ENCODE peak calls at places on chromosomes 13 and 19, in six cellular contexts. Y is suprapubic skin, W is stomach, U is AG09309, K is OCI-LY7, L is kidney. S is an unnamed sample.
A peak's percentile ranks its signal among the peaks of the same experiment; 100 is the strongest.

GRCh38 chr13:75600371-75600770 is 35.8 kb upstream of the LMO7 start:
- DNase-seq in Y (no peak), W (no peak), U (no peak), K (no peak), L (no peak), S (no peak)

GRCh38 chr13:97267418-97268059 is 45.4 kb downstream of the MBNL2 start:
- DNase-seq in Y (no peak), W (no peak), U (no peak), K (no peak), L (no peak), S (no peak)

GRCh38 chr19:2648528-2648937 is 54.0 kb downstream of the GNG7 start:
- DNase-seq in Y (no peak), W (peak; percentile 83), U (peak; percentile 34), K (peak; percentile 84), L (peak; percentile 84), S (peak; percentile 32)

GRCh38 chr13:41613984-41614581 is 156.7 kb downstream of the RGCC start:
- DNase-seq in Y (no peak), W (no peak), U (peak; percentile 90), K (no peak), L (peak; percentile 55), S (peak; percentile 92)

GRCh38 chr19:16216744-16217670 is 19.3 kb downstream of the AP1M1 start:
- DNase-seq in Y (no peak), W (no peak), U (no peak), K (no peak), L (peak; percentile 52), S (no peak)

GRCh38 chr13:40130871-40131636 is 475.6 kb downstream of the COG6 start:
- DNase-seq in Y (no peak), W (no peak), U (no peak), K (no peak), L (no peak), S (no peak)

GRCh38 chr13:91946498-91947070 is 548.2 kb downstream of the GPC5 start:
- DNase-seq in Y (no peak), W (no peak), U (no peak), K (peak; percentile 64), L (no peak), S (peak; percentile 3)

GRCh38 chr13:61414686-61415664 is 674 bp downstream of the PCDH20 start:
- DNase-seq in Y (no peak), W (peak; percentile 65), U (no peak), K (no peak), L (peak; percentile 79), S (peak; percentile 13)

GRCh38 chr13:98447881-98448641 is 128.8 kb downstream of the STK24 start:
- DNase-seq in Y (no peak), W (no peak), U (no peak), K (peak; percentile 70), L (peak; percentile 69), S (no peak)

GRCh38 chr13:94419304-94419943 is 60.1 kb downstream of the DCT start:
- DNase-seq in Y (no peak), W (no peak), U (no peak), K (no peak), L (no peak), S (no peak)

GRCh38 chr19:58577581-58578429 is 4.7 kb upstream of the MZF1 start:
- DNase-seq in Y (peak; percentile 52), W (no peak), U (no peak), K (no peak), L (peak; percentile 51), S (no peak)

GRCh38 chr19:30968210-30968609 is 381.0 kb downstream of the TSHZ3 start:
- DNase-seq in Y (no peak), W (no peak), U (peak; percentile 1), K (no peak), L (no peak), S (no peak)

GRCh38 chr19:50646074-50646807 is 3.0 kb upstream of the C19orf81 start:
- DNase-seq in Y (no peak), W (no peak), U (peak; percentile 16), K (no peak), L (no peak), S (no peak)

GRCh38 chr19:1267441-1268391 is 1.4 kb upstream of the CIRBP start:
- DNase-seq in Y (no peak), W (no peak), U (no peak), K (peak; percentile 27), L (peak; percentile 89), S (no peak)

GRCh38 chr13:26325876-26326275 is 71.9 kb downstream of the CDK8 start:
- DNase-seq in Y (no peak), W (no peak), U (no peak), K (no peak), L (no peak), S (no peak)

GRCh38 chr19:52028027-52028779 is at the start of gene ZNF614:
- DNase-seq in Y (peak; percentile 89), W (peak; percentile 87), U (peak; percentile 52), K (peak; percentile 86), L (peak; percentile 95), S (peak; percentile 72)

GRCh38 chr19:14363203-14364097 is 17.8 kb upstream of the ADGRE5 start:
- DNase-seq in Y (no peak), W (peak; percentile 50), U (no peak), K (no peak), L (peak; percentile 94), S (no peak)

GRCh38 chr13:26867451-26868067 is 107.0 kb upstream of the GPR12 start:
- DNase-seq in Y (no peak), W (no peak), U (no peak), K (peak; percentile 13), L (no peak), S (peak; percentile 6)

GRCh38 chr13:103349664-103350063 is 283.4 kb upstream of the SLC10A2 start:
- DNase-seq in Y (no peak), W (no peak), U (no peak), K (no peak), L (no peak), S (no peak)

GRCh38 chr19:21322528-21322927 is 6.7 kb downstream of the ZNF708 start:
- DNase-seq in Y (no peak), W (no peak), U (no peak), K (no peak), L (no peak), S (no peak)

GRCh38 chr19:53195265-53195879 is 2.2 kb upstream of the ZNF665 start:
- DNase-seq in Y (no peak), W (peak; percentile 86), U (peak; percentile 58), K (peak; percentile 87), L (no peak), S (peak; percentile 62)

DNA sequence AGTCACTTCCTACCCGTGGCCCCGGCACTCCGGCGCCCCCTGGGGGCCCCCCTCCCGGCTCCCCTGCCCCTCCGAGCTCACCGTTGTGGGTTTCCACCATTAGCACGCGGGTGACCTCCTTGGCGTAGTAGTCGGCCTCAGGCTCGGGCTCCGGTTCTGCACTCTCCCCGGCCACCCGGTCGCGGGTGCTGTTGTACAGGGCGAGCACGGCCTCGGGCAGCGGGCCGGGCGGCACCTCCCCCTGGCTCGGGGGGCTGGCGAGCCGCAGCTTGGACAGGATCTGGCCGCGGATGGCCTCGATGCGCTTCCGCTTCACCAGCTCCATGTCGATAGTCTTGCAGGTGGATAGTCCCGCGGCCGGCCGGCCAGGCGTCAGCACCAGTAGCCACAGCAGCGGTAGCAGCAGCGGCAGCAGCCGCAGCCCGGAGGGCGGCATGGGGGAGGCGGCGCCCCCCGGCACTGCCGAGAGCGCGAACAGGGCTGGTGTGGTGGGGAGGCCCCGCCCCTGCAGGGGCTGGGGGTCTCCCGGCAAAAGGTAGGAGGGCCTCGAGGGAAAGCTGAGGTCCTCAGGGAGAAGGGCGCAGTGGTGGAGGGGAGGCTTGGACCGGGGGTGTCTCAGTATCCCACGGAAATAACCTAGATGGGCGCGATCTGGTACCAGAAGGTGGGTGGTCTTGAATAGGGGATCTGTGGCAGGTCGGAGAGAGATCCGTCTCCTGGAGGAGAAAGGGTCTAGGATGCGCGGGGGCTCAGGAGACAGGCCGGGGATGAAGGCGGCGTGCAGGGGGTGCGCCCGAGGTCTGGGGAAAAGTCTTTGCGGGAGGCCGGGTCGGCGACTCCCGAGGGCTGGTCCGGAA is 885 bp downstream of the TGFB1 start:
- DNase-seq in Y (no peak), W (peak; percentile 66), U (no peak), K (peak; percentile 82), L (peak; percentile 89), S (no peak)
- TF ChIP-seq CTCF in Y (peak; percentile 29), W (no peak), U (peak; percentile 66), K (peak; percentile 89), L (no peak), S (peak; percentile 52)

GRCh38 chr19:9041023-9041422 is 30.8 kb upstream of the MUC16 start:
- DNase-seq in Y (no peak), W (no peak), U (no peak), K (no peak), L (no peak), S (no peak)
- H3K4me3 ChIP-seq in Y (no peak overlapping the region), W (no peak overlapping the region), U (no peak overlapping the region), K (no peak overlapping the region), L (no peak overlapping the region), S (no peak overlapping the region)

DNA sequence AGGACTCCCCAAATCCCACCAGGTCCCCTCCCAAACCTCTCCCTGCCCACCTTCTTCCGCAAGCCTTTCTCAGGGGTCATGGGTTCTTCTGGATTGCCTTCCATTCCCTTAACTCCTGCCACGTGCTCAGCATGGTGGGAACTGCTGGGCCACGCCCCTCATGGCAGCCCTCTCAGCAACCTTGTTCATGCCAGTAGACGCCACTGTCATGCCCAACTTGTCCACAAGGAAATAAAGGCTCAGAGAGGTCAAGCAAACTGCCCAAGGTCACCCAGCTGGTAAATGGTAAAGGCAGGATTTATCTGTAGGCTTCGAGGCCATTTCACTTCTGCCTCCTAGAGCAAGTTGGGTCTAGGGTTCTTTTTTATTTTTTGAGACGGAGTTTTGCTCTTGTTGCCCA is 10.9 kb downstream of the PRAM1 start:
- DNase-seq in Y (no peak), W (no peak), U (no peak), K (no peak), L (peak; percentile 38), S (no peak)
- TF ChIP-seq CTCF in Y (no peak), W (no peak), U (no peak), K (no peak), L (no peak), S (peak; percentile 4)

GRCh38 chr19:48492925-48493717 is 18.5 kb downstream of the LMTK3 start:
- DNase-seq in Y (peak; percentile 98), W (peak; percentile 98), U (peak; percentile 88), K (peak; percentile 98), L (peak; percentile 100), S (peak; percentile 75)
- H3K4me3 ChIP-seq in Y (peak overlapping the region; percentile 51), W (peak overlapping the region; percentile 54), U (peak overlapping the region; percentile 63), K (peak overlapping the region; percentile 63), L (no peak overlapping the region), S (peak overlapping the region; percentile 40)

S was measured in astrocyte of the cerebellum.